ENCODE peak calls at places on chromosome 19, in six cellular contexts. One of them, this sample, is unnamed.

GRCh38 chr19:19146000-19146608 is 7.8 kb upstream of the TMEM161A start:
- DNase-seq in tibial nerve: peak; percentile 60
- DNase-seq in upper lobe of right lung: peak; percentile 89
- DNase-seq in CD4-positive, alpha-beta T cell: peak; percentile 72
- DNase-seq in ovary: peak; percentile 81
- DNase-seq in psoas muscle: peak; percentile 83
- DNase-seq in this sample: no peak

GRCh38 chr19:49118565-49119410 is at the start of gene C19orf73:
- DNase-seq in upper lobe of right lung: peak; percentile 97
- DNase-seq in CD4-positive, alpha-beta T cell: peak; percentile 92
- DNase-seq in psoas muscle: peak; percentile 95
- DNase-seq in tibial nerve: peak; percentile 88
- DNase-seq in ovary: peak; percentile 94
- DNase-seq in this sample: no peak

GRCh38 chr19:50557009-50557613 is 11.1 kb downstream of the LRRC4B start:
- DNase-seq in CD4-positive, alpha-beta T cell: no peak
- DNase-seq in ovary: no peak
- DNase-seq in upper lobe of right lung: no peak
- DNase-seq in psoas muscle: no peak
- DNase-seq in tibial nerve: no peak
- DNase-seq in this sample: no peak

GRCh38 chr19:5057860-5058259 is 88.9 kb downstream of the KDM4B start:
- DNase-seq in upper lobe of right lung: no peak
- DNase-seq in psoas muscle: no peak
- DNase-seq in tibial nerve: no peak
- DNase-seq in ovary: no peak
- DNase-seq in CD4-positive, alpha-beta T cell: no peak
- DNase-seq in this sample: no peak

GRCh38 chr19:49447485-49448431 is 3.9 kb downstream of the PIH1D1 start:
- DNase-seq in ovary: peak; percentile 68
- DNase-seq in upper lobe of right lung: no peak
- DNase-seq in CD4-positive, alpha-beta T cell: no peak
- DNase-seq in psoas muscle: peak; percentile 60
- DNase-seq in tibial nerve: no peak
- DNase-seq in this sample: no peak

GRCh38 chr19:52020506-52020905 is 7.7 kb downstream of the ZNF614 start:
- DNase-seq in upper lobe of right lung: no peak
- DNase-seq in psoas muscle: no peak
- DNase-seq in ovary: no peak
- DNase-seq in tibial nerve: no peak
- DNase-seq in CD4-positive, alpha-beta T cell: no peak
- DNase-seq in this sample: no peak

GRCh38 chr19:35332817-35333216 is 3.8 kb downstream of the CD22 start:
- DNase-seq in ovary: no peak
- DNase-seq in tibial nerve: no peak
- DNase-seq in CD4-positive, alpha-beta T cell: no peak
- DNase-seq in psoas muscle: no peak
- DNase-seq in upper lobe of right lung: no peak
- DNase-seq in this sample: no peak

GRCh38 chr19:21321134-21321533 is 8.1 kb downstream of the ZNF708 start:
- DNase-seq in CD4-positive, alpha-beta T cell: no peak
- DNase-seq in upper lobe of right lung: no peak
- DNase-seq in ovary: no peak
- DNase-seq in psoas muscle: no peak
- DNase-seq in tibial nerve: no peak
- DNase-seq in this sample: no peak

GRCh38 chr19:28234637-28235036 is 978.3 kb downstream of the UQCRFS1 start:
- DNase-seq in tibial nerve: no peak
- DNase-seq in psoas muscle: no peak
- DNase-seq in CD4-positive, alpha-beta T cell: no peak
- DNase-seq in upper lobe of right lung: no peak
- DNase-seq in ovary: no peak
- DNase-seq in this sample: no peak

GRCh38 chr19:13757805-13758772 is 6.2 kb upstream of the MRI1 start:
- DNase-seq in CD4-positive, alpha-beta T cell: no peak
- DNase-seq in tibial nerve: no peak
- DNase-seq in ovary: no peak
- DNase-seq in upper lobe of right lung: no peak
- DNase-seq in psoas muscle: no peak
- DNase-seq in this sample: no peak

GRCh38 chr19:8578642-8579265 is 1.5 kb upstream of the MYO1F start:
- DNase-seq in upper lobe of right lung: peak; percentile 86
- DNase-seq in tibial nerve: peak; percentile 80
- DNase-seq in ovary: peak; percentile 77
- DNase-seq in CD4-positive, alpha-beta T cell: peak; percentile 71
- DNase-seq in psoas muscle: peak; percentile 78
- DNase-seq in this sample: no peak

GRCh38 chr19:15195381-15195964 is 5.3 kb downstream of the NOTCH3 start:
- DNase-seq in ovary: no peak
- DNase-seq in upper lobe of right lung: peak; percentile 86
- DNase-seq in tibial nerve: no peak
- DNase-seq in CD4-positive, alpha-beta T cell: no peak
- DNase-seq in psoas muscle: peak; percentile 47
- DNase-seq in this sample: peak; percentile 4

GRCh38 chr19:18636969-18637629 is at the start of gene KLHL26:
- DNase-seq in tibial nerve: no peak
- DNase-seq in ovary: no peak
- DNase-seq in CD4-positive, alpha-beta T cell: peak; percentile 17
- DNase-seq in upper lobe of right lung: no peak
- DNase-seq in psoas muscle: no peak
- DNase-seq in this sample: no peak

GRCh38 chr19:47228937-47229673 is 1.9 kb downstream of the BBC3 start:
- DNase-seq in upper lobe of right lung: peak; percentile 67
- DNase-seq in psoas muscle: no peak
- DNase-seq in tibial nerve: no peak
- DNase-seq in ovary: no peak
- DNase-seq in CD4-positive, alpha-beta T cell: peak; percentile 62
- DNase-seq in this sample: no peak

DNA sequence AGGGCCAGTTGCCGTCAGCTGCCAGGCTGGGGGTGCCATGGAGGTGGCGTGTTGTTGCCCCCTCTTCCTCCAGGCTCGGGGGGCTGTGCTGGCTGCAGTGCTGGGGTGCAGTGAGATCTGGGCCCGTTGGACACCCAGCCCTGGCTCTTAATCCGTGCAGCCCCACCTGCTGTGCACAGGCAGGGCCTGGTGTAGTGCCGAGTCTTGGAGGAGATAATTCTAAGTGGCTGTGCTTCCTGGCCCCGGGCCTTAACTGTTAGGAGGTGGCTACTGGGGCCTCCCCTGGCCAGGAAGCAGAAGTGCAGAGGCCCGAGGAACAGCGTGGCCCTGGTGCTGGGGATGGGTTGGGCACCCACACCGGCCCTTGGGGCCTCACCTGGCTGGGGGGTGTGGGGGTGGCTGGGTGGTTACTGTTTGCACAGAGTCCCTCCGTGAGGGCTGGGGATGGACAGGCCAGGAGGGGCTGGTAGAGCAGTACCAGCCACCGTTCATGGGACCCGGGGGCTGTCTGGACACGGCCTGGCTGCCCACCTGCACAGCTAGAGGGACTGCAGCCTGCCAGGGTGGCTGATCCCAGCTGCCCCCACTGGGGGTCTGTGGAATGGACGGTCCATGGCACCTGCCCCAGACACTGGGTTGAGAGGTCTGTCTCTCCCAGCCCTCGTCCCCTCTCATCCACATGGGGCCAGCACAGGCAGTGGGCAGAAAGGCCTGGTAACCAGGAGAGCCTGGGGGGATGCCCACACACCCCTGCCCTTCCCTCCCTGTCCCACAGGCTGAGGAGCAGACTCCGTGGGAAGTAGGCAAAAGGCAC is 3.3 kb downstream of the GPX4 start:
- DNase-seq in tibial nerve: no peak
- DNase-seq in psoas muscle: no peak
- DNase-seq in ovary: peak; percentile 42
- DNase-seq in CD4-positive, alpha-beta T cell: peak; percentile 20
- DNase-seq in upper lobe of right lung: no peak
- DNase-seq in this sample: no peak
- TF ChIP-seq CTCF in tibial nerve: no peak
- TF ChIP-seq CTCF in psoas muscle: no peak
- TF ChIP-seq CTCF in ovary: no peak
- TF ChIP-seq CTCF in CD4-positive, alpha-beta T cell: no peak
- TF ChIP-seq CTCF in upper lobe of right lung: peak; percentile 14
- TF ChIP-seq CTCF in this sample: peak; percentile 33

GRCh38 chr19:10291554-10292205 is 1.9 kb downstream of the ICAM5 start:
- DNase-seq in upper lobe of right lung: no peak
- DNase-seq in ovary: no peak
- DNase-seq in tibial nerve: no peak
- DNase-seq in psoas muscle: no peak
- DNase-seq in CD4-positive, alpha-beta T cell: no peak
- DNase-seq in this sample: no peak
- H3K27me3 ChIP-seq in upper lobe of right lung: peaks cover 42% of the 10 kb centered on the region
- H3K27me3 ChIP-seq in ovary: peaks cover 6% of the 10 kb centered on the region
- H3K27me3 ChIP-seq in tibial nerve: peaks cover 3% of the 10 kb centered on the region
- H3K27me3 ChIP-seq in psoas muscle: no peaks in the 10 kb centered on the region
- H3K27me3 ChIP-seq in CD4-positive, alpha-beta T cell: peaks cover 88% of the 10 kb centered on the region
- H3K27me3 ChIP-seq in this sample: peaks cover 10% of the 10 kb centered on the region

DNA sequence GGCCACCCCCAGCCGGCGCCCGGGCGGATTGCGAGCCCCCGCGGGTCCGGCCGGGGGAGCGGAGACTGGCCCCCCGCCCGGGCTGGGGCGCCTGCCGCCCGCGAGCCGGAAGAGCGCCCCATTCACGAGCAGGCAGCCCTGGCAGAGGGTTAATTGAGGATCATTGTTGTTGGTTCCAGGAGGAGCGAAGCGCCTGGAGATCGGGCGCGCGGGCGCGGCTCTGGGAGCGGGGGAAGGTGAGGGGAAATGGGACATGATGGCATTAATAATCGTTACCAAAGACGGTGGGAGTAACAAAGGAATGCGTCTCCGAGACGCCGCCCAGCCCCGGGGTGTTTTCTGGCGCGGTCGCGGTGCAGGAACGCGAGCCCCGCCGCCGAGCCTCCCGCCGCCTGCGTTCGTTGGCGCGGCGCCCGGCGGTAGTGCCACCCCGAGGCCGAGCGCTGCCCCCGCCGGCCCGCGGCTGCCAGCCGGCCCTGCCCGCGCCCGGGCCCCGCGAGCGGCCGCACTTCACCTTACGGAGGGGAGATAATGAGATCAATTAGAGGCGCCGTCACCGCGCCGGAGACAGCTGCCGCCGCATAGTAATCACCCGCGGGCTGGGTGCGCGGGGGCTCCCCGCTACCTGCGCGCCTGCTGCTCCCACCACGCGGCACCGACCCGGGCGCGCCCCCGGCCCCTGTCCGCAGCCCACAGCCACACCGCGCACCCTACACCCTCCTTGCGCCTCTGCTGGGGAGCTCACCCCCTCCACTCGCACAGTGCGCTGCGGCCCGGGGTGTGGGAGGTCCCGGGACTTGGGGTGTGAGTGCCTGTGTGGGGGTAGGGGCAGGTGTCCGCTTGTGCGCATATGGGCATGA is 2.8 kb downstream of the ZNF536 start:
- DNase-seq in psoas muscle: no peak
- DNase-seq in ovary: no peak
- DNase-seq in upper lobe of right lung: no peak
- DNase-seq in tibial nerve: no peak
- DNase-seq in CD4-positive, alpha-beta T cell: no peak
- DNase-seq in this sample: no peak
- TF ChIP-seq CTCF in psoas muscle: no peak
- TF ChIP-seq CTCF in ovary: no peak
- TF ChIP-seq CTCF in upper lobe of right lung: no peak
- TF ChIP-seq CTCF in tibial nerve: peak; percentile 7
- TF ChIP-seq CTCF in CD4-positive, alpha-beta T cell: no peak
- TF ChIP-seq CTCF in this sample: no peak

DNA sequence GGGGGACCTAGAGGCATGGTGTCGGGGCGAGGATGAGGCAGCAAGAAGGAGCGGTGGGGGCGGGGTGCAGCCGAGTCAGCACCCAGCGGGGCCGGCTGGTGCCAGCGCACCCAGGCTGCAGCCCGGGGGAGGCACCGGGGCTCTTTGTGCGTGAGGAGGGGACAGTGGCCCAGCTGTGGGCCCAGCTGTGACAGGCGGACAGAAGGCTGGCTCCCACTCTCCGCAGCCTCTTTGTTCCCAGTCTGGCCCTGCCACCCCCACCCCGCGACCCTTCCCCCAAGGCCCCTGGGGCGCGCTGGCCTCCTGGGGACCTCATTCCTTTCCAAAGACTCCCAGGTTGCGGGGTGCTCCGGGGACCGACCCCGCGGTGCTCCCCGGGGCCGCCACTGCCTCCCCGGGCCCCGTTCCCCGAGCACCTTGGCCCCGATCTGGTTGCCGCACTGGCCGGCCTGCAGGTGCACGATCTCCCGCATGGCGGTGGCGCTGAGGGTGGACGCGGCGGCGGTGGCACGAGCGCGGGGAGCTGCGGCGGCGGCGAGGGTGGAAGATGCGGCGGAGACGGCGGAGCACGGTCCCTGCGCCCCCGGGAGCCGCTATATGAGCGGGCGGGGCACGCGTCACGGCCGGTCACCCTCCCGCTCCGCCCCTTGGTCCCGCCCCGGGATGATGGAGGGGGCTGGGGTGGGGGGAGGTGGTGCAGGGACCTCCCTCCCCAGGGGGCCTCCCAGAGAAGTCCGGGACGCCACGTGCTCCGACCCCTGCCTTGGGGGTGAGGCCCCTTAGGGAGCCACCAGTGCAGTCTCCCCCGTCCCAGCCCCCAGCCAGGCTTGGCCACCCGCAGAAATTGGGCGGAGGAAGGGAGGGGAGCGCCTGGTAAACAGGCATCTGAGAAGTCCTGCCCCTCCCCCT is at the start of gene TUBB4A:
- DNase-seq in psoas muscle: peak; percentile 40
- DNase-seq in tibial nerve: no peak
- DNase-seq in ovary: no peak
- DNase-seq in upper lobe of right lung: no peak
- DNase-seq in CD4-positive, alpha-beta T cell: no peak
- DNase-seq in this sample: no peak
- H3K27me3 ChIP-seq in psoas muscle: no peaks in the 10 kb centered on the region
- H3K27me3 ChIP-seq in tibial nerve: no peaks in the 10 kb centered on the region
- H3K27me3 ChIP-seq in ovary: no peaks in the 10 kb centered on the region
- H3K27me3 ChIP-seq in upper lobe of right lung: peaks cover 29% of the 10 kb centered on the region
- H3K27me3 ChIP-seq in CD4-positive, alpha-beta T cell: peaks cover 21% of the 10 kb centered on the region
- H3K27me3 ChIP-seq in this sample: peaks cover 6% of the 10 kb centered on the region

This sample was measured in BJ.